ENCODE peak calls at places on chromosomes 4 and X, in four cellular contexts. N is HepG2, P is A549, K is endothelial cell of umbilical vein. A is an unnamed sample.
A peak's percentile ranks its signal among the peaks of the same experiment; 100 is the strongest.

GRCh38 chr4:93147524-93148212 is 680.9 kb upstream of the ATOH1 start:
- DNase-seq in N (no peak), P (no peak), K (no peak), A (no peak)

GRCh38 chr4:123390846-123391456 is 5.6 kb upstream of the SPRY1 start:
- DNase-seq in N (no peak), P (peak; percentile 5), K (peak; percentile 46), A (peak; percentile 44)

GRCh38 chrX:134938682-134939081 is 52.1 kb upstream of the SMIM10 start:
- DNase-seq in N (no peak), P (no peak), K (no peak), A (no peak)

GRCh38 chr4:54647070-54647469 is 10.7 kb upstream of the KIT start:
- DNase-seq in N (no peak), P (no peak), K (no peak), A (no peak)

GRCh38 chrX:49838374-49838773 is 9.3 kb downstream of the PAGE4 start:
- DNase-seq in N (peak; percentile 37), P (peak; percentile 34), K (peak; percentile 12), A (peak; percentile 37)

GRCh38 chr4:85426366-85426765 is 48.6 kb upstream of the ARHGAP24 start:
- DNase-seq in N (no peak), P (no peak), K (no peak), A (no peak)

GRCh38 chr4:88706574-88706973 is 8.9 kb upstream of the NAP1L5 start:
- DNase-seq in N (peak; percentile 53), P (peak; percentile 58), K (peak; percentile 67), A (peak; percentile 3)

GRCh38 chr4:139458999-139459398 is 5.1 kb downstream of the RAB33B start:
- DNase-seq in N (peak; percentile 48), P (no peak), K (no peak), A (no peak)

GRCh38 chr4:151951727-151952078 is 190.9 kb upstream of the GATB start:
- DNase-seq in N (no peak), P (no peak), K (no peak), A (no peak)

GRCh38 chrX:16750136-16750535 is 30.7 kb downstream of the SYAP1 start:
- DNase-seq in N (no peak), P (no peak), K (no peak), A (no peak)

GRCh38 chrX:96884027-96884426 is 319 bp downstream of the RPA4 start:
- DNase-seq in N (no peak), P (no peak), K (no peak), A (no peak)

GRCh38 chrX:54807524-54808108 is at the start of gene MAGED2:
- DNase-seq in N (no peak), P (no peak), K (peak; percentile 68), A (peak; percentile 26)

GRCh38 chrX:69024931-69025330 is 140.3 kb downstream of the PJA1 start:
- DNase-seq in N (no peak), P (no peak), K (no peak), A (no peak)

GRCh38 chr4:60562353-60562752 is 637.8 kb upstream of the ADGRL3 start:
- DNase-seq in N (no peak), P (no peak), K (no peak), A (peak; percentile 27)

GRCh38 chr4:105050896-105051295 is 95.8 kb upstream of the TET2 start:
- DNase-seq in N (no peak), P (no peak), K (peak; percentile 53), A (no peak)

GRCh38 chr4:39942507-39942906 is 35.2 kb downstream of the PDS5A start:
- DNase-seq in N (no peak), P (no peak), K (no peak), A (peak; percentile 23)

GRCh38 chr4:128823025-128823661 is 13.6 kb downstream of the JADE1 start:
- DNase-seq in N (no peak), P (peak; percentile 28), K (peak; percentile 46), A (no peak)

GRCh38 chrX:77572322-77572721 is 125.1 kb downstream of the FGF16 start:
- DNase-seq in N (no peak), P (no peak), K (no peak), A (no peak)

GRCh38 chr4:73732759-73733431 is 7.5 kb upstream of the CXCL8 start:
- DNase-seq in N (no peak), P (no peak), K (peak; percentile 86), A (no peak)

GRCh38 chr4:128606173-128606572 is 203.3 kb upstream of the JADE1 start:
- DNase-seq in N (no peak), P (peak; percentile 51), K (peak; percentile 10), A (no peak)

GRCh38 chr4:137393043-137393442 is 139.3 kb downstream of the PCDH18 start:
- DNase-seq in N (no peak), P (no peak), K (no peak), A (no peak)

GRCh38 chr4:176002007-176002623 is 63.5 kb upstream of the WDR17 start:
- DNase-seq in N (no peak), P (peak; percentile 17), K (peak; percentile 5), A (no peak)

GRCh38 chrX:52923781-52924241 is 26.7 kb downstream of the FAM156B start:
- DNase-seq in N (no peak), P (peak; percentile 38), K (peak; percentile 3), A (peak; percentile 65)

GRCh38 chr4:106647451-106647850 is 278.9 kb upstream of the GIMD1 start:
- DNase-seq in N (no peak), P (no peak), K (no peak), A (no peak)

GRCh38 chrX:46587753-46588171 is 14.2 kb downstream of the CHST7 start:
- DNase-seq in N (no peak), P (no peak), K (peak; percentile 81), A (no peak)

GRCh38 chrX:123809854-123810375 is 49.9 kb upstream of the XIAP start:
- DNase-seq in N (no peak), P (peak; percentile 56), K (no peak), A (no peak)

GRCh38 chr4:178293601-178294000 is 851.4 kb upstream of the AGA start:
- DNase-seq in N (no peak), P (no peak), K (no peak), A (no peak)

GRCh38 chr4:187883049-187883448 is 112.5 kb upstream of the ZFP42 start:
- DNase-seq in N (no peak), P (no peak), K (no peak), A (no peak)

GRCh38 chr4:103067841-103068547 is 8.6 kb downstream of the SLC9B2 start:
- DNase-seq in N (no peak), P (no peak), K (no peak), A (no peak)

GRCh38 chr4:150090836-150091235 is 12.6 kb downstream of the DCLK2 start:
- DNase-seq in N (no peak), P (no peak), K (no peak), A (no peak)

GRCh38 chr4:39204543-39204942 is 22.2 kb downstream of the WDR19 start:
- DNase-seq in N (no peak), P (no peak), K (no peak), A (no peak)

GRCh38 chr4:2270341-2271165 is 8.6 kb upstream of the MXD4 start:
- DNase-seq in N (no peak), P (no peak), K (no peak), A (no peak)

GRCh38 chr4:125315571-125316390 is 1.0 kb downstream of the FAT4 start:
- DNase-seq in N (peak; percentile 18), P (peak; percentile 36), K (peak; percentile 62), A (peak; percentile 10)

GRCh38 chrX:16981980-16982379 is 35.5 kb downstream of the REPS2 start:
- DNase-seq in N (no peak), P (no peak), K (no peak), A (no peak)

GRCh38 chr4:121980643-121981042 is 28.8 kb upstream of the TRPC3 start:
- DNase-seq in N (no peak), P (no peak), K (no peak), A (no peak)

GRCh38 chrX:72054776-72055495 is 76.8 kb downstream of the RTL5 start:
- DNase-seq in N (no peak), P (no peak), K (no peak), A (no peak)

GRCh38 chr4:100806988-100807387 is 289.2 kb upstream of the EMCN start:
- DNase-seq in N (no peak), P (no peak), K (no peak), A (no peak)

GRCh38 chr4:16721618-16722291 is 176.7 kb downstream of the LDB2 start:
- DNase-seq in N (peak; percentile 2), P (no peak), K (peak; percentile 67), A (no peak)

GRCh38 chrX:132591719-132592275 is 103.0 kb upstream of the MBNL3 start:
- DNase-seq in N (no peak), P (no peak), K (peak; percentile 34), A (no peak)

GRCh38 chr4:105936901-105937300 is 41.6 kb downstream of the NPNT start:
- DNase-seq in N (no peak), P (no peak), K (no peak), A (no peak)

DNA sequence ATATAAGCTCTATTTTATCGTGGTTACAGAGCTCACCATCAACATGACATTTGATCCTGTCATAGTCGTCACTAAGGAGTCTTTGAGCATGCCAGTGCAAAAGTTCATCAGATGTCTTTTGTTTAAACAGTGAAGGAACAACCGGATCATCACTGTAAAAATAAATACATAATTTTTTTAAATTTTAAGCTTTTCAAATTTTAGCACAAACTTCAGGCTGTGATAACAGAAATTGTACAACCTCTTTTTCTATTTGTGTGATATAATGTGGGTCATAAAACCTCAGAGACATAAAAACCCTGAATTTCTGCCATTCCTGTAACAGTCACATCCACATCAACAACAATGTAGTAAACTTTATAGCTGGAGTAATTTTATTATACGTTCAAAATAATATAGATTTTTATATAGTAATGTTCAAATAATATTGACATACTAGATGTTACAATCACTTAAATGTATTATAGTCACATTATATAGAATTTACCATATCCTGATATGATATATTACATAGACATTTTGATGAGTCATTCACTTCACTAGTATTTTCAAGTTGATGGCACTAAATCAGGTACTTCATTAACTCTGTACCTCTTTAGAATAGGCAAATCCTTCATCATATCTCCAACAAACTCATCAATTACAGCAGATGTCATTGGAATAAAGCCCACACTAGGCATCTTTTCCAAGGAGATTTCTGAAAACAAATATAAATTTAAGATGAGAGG is 47.7 kb downstream of the DDX60L start:
- DNase-seq in N (no peak), P (peak; percentile 44), K (peak; percentile 29), A (no peak)
- TF ChIP-seq MYC in N (no peak), P (no peak), K (no peak), A (no peak)

GRCh38 chr4:108571027-108571569 is 49.3 kb upstream of the RPL34 start:
- DNase-seq in N (no peak), P (no peak), K (no peak), A (no peak)

DNA sequence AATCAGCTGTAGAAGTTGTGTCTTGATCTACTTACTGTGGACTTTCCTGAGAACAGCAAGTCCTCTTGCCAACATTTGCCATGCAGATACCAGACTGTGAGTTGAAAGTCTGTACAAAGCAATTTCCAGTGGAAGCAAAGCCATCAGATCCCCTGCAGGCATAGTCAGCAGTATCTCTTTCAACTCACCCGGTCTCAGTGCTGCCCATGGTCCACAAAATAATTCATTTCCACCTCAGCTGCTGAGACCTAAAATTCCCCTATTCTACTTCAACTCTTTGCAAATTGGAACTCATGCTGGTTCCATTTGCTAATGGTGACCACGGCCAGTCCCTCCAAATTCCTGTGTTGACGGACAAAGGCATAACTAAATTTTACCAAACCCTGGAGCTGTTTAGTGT is 46.0 kb upstream of the RPL34 start:
- DNase-seq in N (no peak), P (no peak), K (no peak), A (no peak)
- H3K4me3 ChIP-seq in N (no peak overlapping the region), P (no peak overlapping the region), K (no peak overlapping the region), A (no peak overlapping the region)

GRCh38 chr4:184688447-184688846 is 38.9 kb downstream of the PRIMPOL start:
- DNase-seq in N (no peak), P (peak; percentile 54), K (peak; percentile 93), A (no peak)
- TF ChIP-seq MYC in N (no peak), P (no peak), K (peak; percentile 73), A (no peak)

GRCh38 chr4:30716158-30716557 is 4.0 kb upstream of the PCDH7 start:
- DNase-seq in N (peak; percentile 2), P (peak; percentile 14), K (peak; percentile 63), A (peak; percentile 58)
- H3K4me3 ChIP-seq in N (no peak overlapping the region), P (peak overlapping the region; percentile 41), K (peak overlapping the region; percentile 47), A (peak overlapping the region; percentile 61)

A was measured in NB4.